ENCODE peak calls at places on chromosomes 13 and 19, in four cellular contexts. F, D, O and J are unnamed samples. For H3K79me2, the result is how much of the 10 kb centered on the place peaks cover.

GRCh38 chr13:30881191-30881651 is 24.9 kb upstream of the MEDAG start:
- DNase-seq in D (no peak), F (no peak), O (no peak), J (no peak)

GRCh38 chr19:58558066-58558622 is at the start of gene UBE2M:
- DNase-seq in O (no peak), D (peak), F (no peak), J (no peak)

GRCh38 chr13:60627071-60627686 is 230.2 kb downstream of the TDRD3 start:
- DNase-seq in O (peak), F (peak), D (peak), J (no peak)

GRCh38 chr13:69035771-69036170 is 1071.9 kb upstream of the ATXN8OS start:
- DNase-seq in D (no peak), F (no peak), O (no peak), J (no peak)

GRCh38 chr19:15138427-15138826 is 31.2 kb downstream of the SYDE1 start:
- DNase-seq in D (no peak), F (no peak), O (no peak), J (no peak)

GRCh38 chr13:53012707-53013106 is 15.9 kb upstream of the OLFM4 start:
- DNase-seq in F (no peak), D (no peak), O (no peak), J (no peak)

GRCh38 chr19:57651654-57651996 is 17.1 kb upstream of the ZSCAN4 start:
- DNase-seq in F (peak), O (no peak), D (no peak), J (no peak)

GRCh38 chr19:19485161-19485997 is 30.0 kb downstream of the TSSK6 start:
- DNase-seq in O (no peak), F (no peak), D (no peak), J (no peak)

GRCh38 chr19:6476155-6476895 is 5.3 kb downstream of the DENND1C start:
- DNase-seq in D (peak), F (peak), O (peak), J (no peak)

GRCh38 chr19:40614595-40615411 is 13.6 kb downstream of the LTBP4 start:
- DNase-seq in F (peak), O (no peak), D (peak), J (peak)

GRCh38 chr13:98556968-98557591 is 19.8 kb downstream of the STK24 start:
- DNase-seq in O (no peak), F (no peak), D (no peak), J (no peak)

GRCh38 chr13:31045621-31046081 is 113.2 kb downstream of the TEX26 start:
- DNase-seq in O (peak), F (no peak), D (peak), J (peak)

GRCh38 chr19:21084343-21084742 is 2.3 kb downstream of the ZNF714 start:
- DNase-seq in D (no peak), O (no peak), F (no peak), J (peak)

GRCh38 chr19:30665449-30665848 is 293.3 kb downstream of the ZNF536 start:
- DNase-seq in D (no peak), O (no peak), F (no peak), J (no peak)

GRCh38 chr19:29576761-29577661 is 29.1 kb upstream of the POP4 start:
- DNase-seq in D (no peak), F (peak), O (no peak), J (peak)

GRCh38 chr13:37884674-37885073 is 15.1 kb upstream of the TRPC4 start:
- DNase-seq in F (no peak), D (no peak), O (no peak), J (no peak)

GRCh38 chr19:4077800-4078683 is 11.3 kb upstream of the ZBTB7A start:
- DNase-seq in O (no peak), D (peak), F (no peak), J (no peak)
- TF ChIP-seq CEBPB in O (no peak), D (no peak), F (no peak), J (no peak)

GRCh38 chr19:47445937-47446402 is 25.7 kb downstream of the SLC8A2 start:
- DNase-seq in F (peak), D (peak), O (no peak), J (no peak)

GRCh38 chr19:47446534-47447469 is 24.9 kb downstream of the SLC8A2 start:
- DNase-seq in F (peak), D (peak), O (no peak), J (no peak)

GRCh38 chr19:47444388-47444821 is 25.1 kb upstream of the MEIS3 start:
- DNase-seq in O (no peak), D (peak), F (peak), J (no peak)

GRCh38 chr19:47445527-47445926 is 26.2 kb downstream of the SLC8A2 start:
- DNase-seq in F (no peak), O (no peak), D (no peak), J (no peak)

DNA sequence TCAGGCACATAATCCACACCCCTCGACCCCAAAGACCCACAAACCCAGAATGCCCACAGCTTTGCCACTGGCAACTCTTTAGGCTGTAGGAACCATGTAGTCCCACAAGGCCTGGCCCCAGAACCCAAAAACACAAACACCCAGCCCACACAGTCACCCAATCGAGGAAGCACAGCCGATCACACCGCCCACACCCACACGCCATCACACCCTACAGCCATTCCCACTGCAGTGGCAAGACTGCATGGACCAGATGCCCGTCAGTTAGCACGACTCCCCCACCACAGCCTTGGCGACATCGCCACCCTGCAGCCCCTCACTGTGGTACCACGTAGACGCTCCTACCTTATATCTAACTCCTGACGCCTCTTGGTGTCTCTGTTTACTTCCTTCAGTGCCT is 24.0 kb upstream of the MEIS3 start:
- DNase-seq in D (no peak), O (no peak), F (no peak), J (no peak)
- H3K79me2 ChIP-seq in D (under half), O (under half), F (under half), J (under half)

GRCh38 chr13:80448725-80449124 is 107.8 kb upstream of the SPRY2 start:
- DNase-seq in D (no peak), O (no peak), F (no peak), J (no peak)

GRCh38 chr13:80458546-80458945 is 117.6 kb upstream of the SPRY2 start:
- DNase-seq in D (no peak), O (no peak), F (no peak), J (no peak)

GRCh38 chr13:80452279-80452678 is 111.4 kb upstream of the SPRY2 start:
- DNase-seq in F (no peak), D (no peak), O (no peak), J (no peak)

GRCh38 chr13:80454245-80454644 is 113.3 kb upstream of the SPRY2 start:
- DNase-seq in O (no peak), F (no peak), D (no peak), J (peak)
- TF ChIP-seq KDM1A in O (no peak), F (no peak), D (no peak), J (no peak)

GRCh38 chr19:33377586-33378475 is 4.3 kb downstream of the CEBPG start:
- DNase-seq in F (no peak), O (no peak), D (no peak), J (no peak)
- TF ChIP-seq CEBPB in F (no peak), O (no peak), D (no peak), J (no peak)

DNA sequence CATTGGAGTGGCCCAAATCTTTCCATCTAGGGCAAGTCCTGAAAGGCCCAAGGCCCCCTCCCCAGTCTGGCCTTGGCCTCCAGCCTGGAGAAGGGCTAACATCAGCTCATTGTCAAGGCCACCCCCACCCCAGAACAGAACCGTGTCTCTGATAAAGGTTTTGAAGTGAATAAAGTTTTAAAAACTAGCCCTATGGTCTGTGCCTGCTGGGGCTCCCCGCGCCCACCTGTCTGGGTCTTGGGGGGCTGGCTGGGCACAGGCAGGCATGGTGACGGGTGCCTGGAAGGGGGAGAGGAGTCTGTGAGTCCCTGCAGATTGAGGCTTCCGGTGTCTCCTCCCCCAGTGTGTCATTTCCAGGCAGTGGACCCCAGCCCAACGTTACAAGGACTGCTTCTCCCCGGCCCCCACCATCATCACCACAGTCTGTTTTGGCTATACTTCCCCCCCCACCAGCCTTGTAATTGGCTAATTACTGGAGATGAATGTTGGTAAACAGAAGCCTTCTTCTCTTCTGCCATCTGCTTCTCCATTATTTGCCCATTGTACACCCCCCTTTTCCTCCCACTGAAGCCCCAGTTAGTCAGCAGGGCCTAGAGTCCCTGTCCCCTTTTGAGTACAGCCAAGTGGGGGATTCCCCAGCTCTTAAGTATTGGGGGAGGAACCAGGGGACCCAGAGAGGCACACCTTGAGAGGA is 3.4 kb downstream of the GADD45GIP1 start:
- DNase-seq in D (no peak), O (no peak), F (no peak), J (no peak)
- H3K79me2 ChIP-seq in D (half or more), O (under half), F (under half), J (under half)

DNA sequence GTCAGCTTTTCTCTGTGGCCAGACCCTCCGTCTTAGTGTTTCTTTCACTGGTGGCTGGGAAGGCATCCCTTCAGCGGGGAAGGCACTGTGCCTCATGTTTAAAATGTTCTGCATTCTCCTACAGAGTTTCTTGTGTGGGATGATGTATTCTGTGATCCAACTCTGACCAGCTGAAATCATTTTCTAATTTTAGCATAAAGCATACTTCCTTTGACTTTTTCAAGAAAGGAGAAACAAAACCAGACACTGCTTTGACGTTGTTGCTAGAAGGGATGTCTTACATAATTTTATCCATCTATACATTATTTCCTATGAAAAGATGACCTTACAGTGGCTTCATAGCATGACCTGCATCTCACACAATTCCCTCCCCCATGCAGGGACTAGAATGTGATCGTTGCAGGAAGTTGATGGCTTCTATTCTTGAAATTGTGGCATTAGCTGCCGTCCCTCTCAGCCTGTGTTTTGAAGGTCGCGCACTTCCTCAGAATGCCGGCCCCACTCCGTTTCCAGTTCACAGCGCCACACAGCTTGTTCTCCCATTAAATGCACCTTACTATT is 38.6 kb upstream of the TEX29 start:
- DNase-seq in O (no peak), D (no peak), F (no peak), J (no peak)
- TF ChIP-seq KDM1A in O (no peak), D (no peak), F (no peak), J (no peak)

GRCh38 chr19:35213678-35214632 is 14.6 kb downstream of the FAM187B start:
- DNase-seq in O (no peak), F (no peak), D (no peak), J (peak)
- TF ChIP-seq CEBPB in O (no peak), F (no peak), D (no peak), J (no peak)

GRCh38 chr19:1826557-1827521 is 14.8 kb upstream of the ATP8B3 start:
- DNase-seq in F (peak), D (peak), O (no peak), J (no peak)
- H3K79me2 ChIP-seq in F (under half), D (half or more), O (under half), J (under half)

GRCh38 chr13:29800687-29801086 is 49.7 kb downstream of the UBL3 start:
- DNase-seq in F (no peak), O (no peak), D (no peak), J (no peak)

GRCh38 chr13:29801737-29802305 is 48.6 kb downstream of the UBL3 start:
- DNase-seq in F (no peak), O (no peak), D (no peak), J (no peak)

GRCh38 chr13:29802621-29803020 is 47.8 kb downstream of the UBL3 start:
- DNase-seq in D (no peak), F (no peak), O (no peak), J (no peak)

GRCh38 chr13:29799041-29799440 is 51.4 kb downstream of the UBL3 start:
- DNase-seq in D (no peak), F (no peak), O (no peak), J (no peak)

GRCh38 chr13:29801102-29801501 is 49.3 kb downstream of the UBL3 start:
- DNase-seq in D (no peak), F (no peak), O (no peak), J (no peak)
- TF ChIP-seq KDM1A in D (no peak), F (no peak), O (no peak), J (no peak)